ENCODE peak calls at places on chromosome 1, in seven cellular contexts. R is uterus, I is lower lobe of right lung, V is H9, H is heart left ventricle, M is HCT116, O is adrenal gland. D is an unnamed sample.

GRCh38 chr1:64537942-64538341 is 68.0 kb downstream of the CACHD1 start:
- DNase-seq in I (no peak), O (no peak), R (no peak), H (no peak), V (no peak), M (no peak), D (no peak)

GRCh38 chr1:3138623-3139151 is 69.7 kb downstream of the PRDM16 start:
- DNase-seq in R (no peak), M (no peak), O (no peak), H (no peak), V (no peak), I (no peak), D (no peak)

GRCh38 chr1:63624911-63625310 is 31.7 kb downstream of the PGM1 start:
- DNase-seq in V (no peak), O (no peak), I (no peak), M (no peak), R (no peak), H (no peak), D (no peak)

GRCh38 chr1:1631793-1632420 is at the start of gene MMP23B:
- DNase-seq in I (peak; percentile 49), H (peak; percentile 44), V (peak; percentile 67), R (no peak), O (peak; percentile 8), M (no peak), D (no peak)

GRCh38 chr1:56063461-56063860 is 515.9 kb downstream of the PLPP3 start:
- DNase-seq in H (no peak), I (no peak), R (no peak), M (no peak), V (no peak), O (no peak), D (no peak)

GRCh38 chr1:208238710-208239517 is 5.3 kb downstream of the PLXNA2 start:
- DNase-seq in V (peak; percentile 77), O (no peak), H (no peak), I (no peak), R (peak; percentile 55), M (peak; percentile 7), D (peak; percentile 56)

GRCh38 chr1:245654460-245655050 is 499.8 kb downstream of the KIF26B start:
- DNase-seq in M (no peak), I (no peak), O (no peak), R (no peak), V (no peak), H (no peak), D (no peak)

GRCh38 chr1:13764933-13765332 is 64.9 kb downstream of the PRDM2 start:
- DNase-seq in H (no peak), O (no peak), V (peak; percentile 61), R (no peak), M (no peak), I (no peak), D (no peak)

GRCh38 chr1:205538211-205538840 is 33.9 kb downstream of the CDK18 start:
- DNase-seq in H (no peak), V (no peak), M (no peak), I (peak; percentile 37), R (no peak), O (no peak), D (no peak)

GRCh38 chr1:61318319-61319125 is 236.2 kb downstream of the NFIA start:
- DNase-seq in M (no peak), R (peak; percentile 65), H (no peak), I (no peak), O (peak; percentile 12), V (no peak), D (no peak)

DNA sequence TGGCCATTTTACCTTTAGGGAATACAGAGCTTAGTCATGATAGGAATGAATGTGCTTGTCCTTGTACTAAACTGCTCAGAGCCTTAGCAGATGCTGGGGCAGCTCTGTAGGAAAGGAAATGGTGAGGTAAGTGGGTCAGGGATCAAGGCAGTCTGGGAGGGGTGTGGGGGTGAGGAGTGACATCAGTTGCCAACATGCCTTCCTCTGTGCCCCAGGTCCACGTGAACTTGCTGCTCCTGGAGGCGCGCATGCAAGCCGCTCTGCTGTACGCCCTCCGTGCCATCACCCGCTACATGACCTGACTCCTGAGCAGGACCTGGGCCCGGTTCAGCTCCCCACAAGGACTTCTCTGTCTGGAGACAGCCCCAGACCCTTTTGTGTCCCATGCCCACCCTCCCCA is 21.2 kb downstream of the SESN2 start:
- DNase-seq in O (no peak), V (no peak), M (no peak), I (peak; percentile 56), R (peak; percentile 30), H (no peak), D (no peak)
- H3K27ac ChIP-seq in O (peak overlapping the region; percentile 56), V (no peak overlapping the region), M (no peak overlapping the region), I (peak overlapping the region; percentile 61), R (peak overlapping the region; percentile 35), H (no peak overlapping the region), D (no peak overlapping the region)

DNA sequence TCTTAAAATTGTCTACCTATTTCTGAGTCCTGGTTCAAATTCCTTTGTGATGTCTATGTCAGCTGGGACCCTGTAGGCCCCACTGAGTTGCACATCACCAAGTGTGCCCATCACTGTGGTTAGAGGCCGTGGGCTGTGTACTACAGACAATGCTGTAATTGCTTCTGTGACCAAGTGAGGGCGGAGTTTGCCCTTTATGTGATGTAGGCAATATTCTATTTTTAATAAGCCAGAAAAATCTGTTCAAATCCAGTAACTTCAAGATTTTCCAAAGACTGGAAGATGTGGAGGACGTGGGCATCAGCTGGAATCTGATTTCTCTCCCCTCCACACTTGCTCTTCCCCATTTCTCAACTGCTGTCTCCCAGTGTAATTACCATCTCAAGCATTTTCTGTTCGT is 215.4 kb downstream of the PBX1 start:
- DNase-seq in H (no peak), V (no peak), O (no peak), M (no peak), R (no peak), I (no peak), D (no peak)
- H3K27ac ChIP-seq in H (no peak overlapping the region), V (no peak overlapping the region), O (peak overlapping the region; percentile 45), M (no peak overlapping the region), R (peak overlapping the region; percentile 92), I (peak overlapping the region; percentile 2), D (no peak overlapping the region)

GRCh38 chr1:235423214-235423652 is 56.0 kb downstream of the TBCE start:
- DNase-seq in I (no peak), R (no peak), M (no peak), O (no peak), V (no peak), H (no peak), D (no peak)
- H3K27ac ChIP-seq in I (no peak overlapping the region), R (no peak overlapping the region), M (no peak overlapping the region), O (no peak overlapping the region), V (no peak overlapping the region), H (no peak overlapping the region), D (no peak overlapping the region)

DNA sequence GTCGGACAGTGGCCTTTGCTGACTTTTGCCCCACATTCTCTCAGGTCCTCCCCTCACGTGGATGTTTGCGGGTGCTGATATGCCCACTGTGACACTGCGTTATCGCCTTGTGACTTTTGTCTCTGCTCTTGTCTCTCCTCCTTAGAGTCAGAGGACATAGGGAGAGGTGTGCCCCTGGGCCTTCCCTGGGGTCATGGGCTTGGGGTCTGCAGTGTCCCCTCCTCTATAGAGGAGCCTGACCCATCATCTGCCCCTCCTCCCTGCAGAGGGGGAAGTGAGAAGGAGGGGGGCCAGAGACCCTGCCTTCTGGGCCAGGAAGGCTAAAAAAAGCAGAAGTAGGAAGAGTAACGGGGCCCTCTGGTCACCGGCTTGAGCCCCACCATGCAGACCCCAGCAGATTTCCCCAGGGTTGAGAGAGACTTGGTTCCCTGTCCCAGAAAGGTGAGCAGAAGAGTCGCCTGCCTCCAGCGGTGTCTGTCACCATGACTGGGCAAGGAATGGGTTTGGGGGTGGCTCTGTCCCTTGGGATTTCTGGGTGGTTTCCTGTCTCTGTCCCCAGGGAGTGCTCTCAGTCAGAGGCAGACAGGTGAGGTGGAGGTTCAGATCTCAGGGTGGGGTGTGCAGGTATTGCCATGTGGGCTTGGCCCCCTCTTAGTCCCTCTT is 13.4 kb downstream of the RPS6KA1 start:
- DNase-seq in I (no peak), O (no peak), V (no peak), M (no peak), R (no peak), H (no peak), D (no peak)
- H3K27ac ChIP-seq in I (peak overlapping the region; percentile 87), O (peak overlapping the region; percentile 86), V (no peak overlapping the region), M (no peak overlapping the region), R (no peak overlapping the region), H (peak overlapping the region; percentile 3), D (peak overlapping the region; percentile 25)

GRCh38 chr1:8712413-8713229 is 104.8 kb downstream of the RERE start:
- DNase-seq in O (no peak), V (no peak), H (no peak), R (no peak), M (no peak), I (no peak), D (no peak)
- H3K27ac ChIP-seq in O (peak overlapping the region; percentile 78), V (peak overlapping the region; percentile 53), H (no peak overlapping the region), R (peak overlapping the region; percentile 65), M (peak overlapping the region; percentile 22), I (peak overlapping the region; percentile 77), D (peak overlapping the region; percentile 58)

D was measured in prostate gland.